ENCODE peak calls at places on chromosomes 13 and 19, in seven cellular contexts. H is fibroblast of lung, M is HepG2, F is tibial nerve, Z is GM06990, R is heart right ventricle, P is epithelial cell of proximal tubule. Q is an unnamed sample.

GRCh38 chr19:7533281-7533819 is 2.2 kb upstream of the PNPLA6 start:
- DNase-seq in H (peak; percentile 59), M (no peak), F (peak; percentile 42), Z (no peak), R (peak; percentile 83), P (no peak), Q (peak; percentile 68)

GRCh38 chr13:83297591-83298305 is 584.5 kb downstream of the SLITRK1 start:
- DNase-seq in H (peak; percentile 11), M (no peak), F (no peak), Z (no peak), R (no peak), P (peak; percentile 22), Q (no peak)

GRCh38 chr13:108315955-108316354 is 46.4 kb downstream of the TNFSF13B start:
- DNase-seq in H (no peak), M (no peak), F (no peak), Z (no peak), R (no peak), P (no peak), Q (no peak)

GRCh38 chr19:5321851-5322681 is 18.5 kb downstream of the PTPRS start:
- DNase-seq in H (no peak), M (no peak), F (no peak), Z (peak; percentile 92), R (no peak), P (no peak), Q (no peak)

GRCh38 chr13:50198508-50198907 is 183.3 kb downstream of the KCNRG start:
- DNase-seq in H (peak; percentile 88), M (no peak), F (peak; percentile 19), Z (no peak), R (no peak), P (no peak), Q (peak; percentile 93)

GRCh38 chr13:45472171-45472705 is 7.5 kb downstream of the COG3 start:
- DNase-seq in H (peak; percentile 50), M (no peak), F (no peak), Z (no peak), R (no peak), P (no peak), Q (no peak)

GRCh38 chr13:91031508-91031907 is 316.0 kb upstream of the MIR17HG start:
- DNase-seq in H (no peak), M (no peak), F (no peak), Z (no peak), R (no peak), P (no peak), Q (no peak)

GRCh38 chr13:34162545-34162936 is 344.6 kb downstream of the RFC3 start:
- DNase-seq in H (peak; percentile 36), M (no peak), F (no peak), Z (no peak), R (no peak), P (no peak), Q (no peak)

GRCh38 chr13:62246581-62246980 is 830.9 kb upstream of the PCDH20 start:
- DNase-seq in H (peak; percentile 15), M (no peak), F (no peak), Z (no peak), R (no peak), P (no peak), Q (no peak)

GRCh38 chr19:54451997-54452396 is 3.0 kb downstream of the LENG8 start:
- DNase-seq in H (no peak), M (no peak), F (no peak), Z (no peak), R (no peak), P (no peak), Q (no peak)

GRCh38 chr13:40355126-40355719 is 311.2 kb downstream of the FOXO1 start:
- DNase-seq in H (no peak), M (no peak), F (no peak), Z (no peak), R (no peak), P (no peak), Q (no peak)

GRCh38 chr13:20553309-20553708 is 13.6 kb upstream of the IFT88 start:
- DNase-seq in H (peak; percentile 29), M (peak; percentile 83), F (no peak), Z (no peak), R (no peak), P (no peak), Q (no peak)

GRCh38 chr13:87810391-87810801 is 139.2 kb downstream of the SLITRK5 start:
- DNase-seq in H (no peak), M (peak; percentile 18), F (no peak), Z (no peak), R (no peak), P (no peak), Q (no peak)

GRCh38 chr19:50969413-50969760 is at the start of gene KLK6:
- DNase-seq in H (no peak), M (peak; percentile 18), F (no peak), Z (no peak), R (no peak), P (no peak), Q (no peak)

GRCh38 chr13:27168086-27168485 is 3.5 kb downstream of the USP12 start:
- DNase-seq in H (no peak), M (no peak), F (no peak), Z (no peak), R (no peak), P (no peak), Q (no peak)

GRCh38 chr19:9945319-9945966 is 9.1 kb upstream of the OLFM2 start:
- DNase-seq in H (peak; percentile 99), M (peak; percentile 10), F (peak; percentile 91), Z (no peak), R (peak; percentile 86), P (peak; percentile 47), Q (peak; percentile 98)

GRCh38 chr19:13920524-13920923 is 14.5 kb downstream of the CC2D1A start:
- DNase-seq in H (no peak), M (no peak), F (no peak), Z (no peak), R (no peak), P (no peak), Q (no peak)

GRCh38 chr19:14048439-14049153 is 13.3 kb downstream of the PALM3 start:
- DNase-seq in H (no peak), M (peak; percentile 23), F (peak; percentile 53), Z (no peak), R (peak; percentile 67), P (no peak), Q (peak; percentile 27)

GRCh38 chr19:3814648-3815047 is 28.5 kb upstream of the MATK start:
- DNase-seq in H (no peak), M (no peak), F (no peak), Z (no peak), R (no peak), P (no peak), Q (no peak)

GRCh38 chr19:48511800-48512503 is at the start of gene LMTK3:
- DNase-seq in H (peak; percentile 22), M (no peak), F (no peak), Z (peak; percentile 45), R (no peak), P (no peak), Q (peak; percentile 42)

GRCh38 chr19:51089786-51090185 is 7.1 kb upstream of the KLK14 start:
- DNase-seq in H (no peak), M (no peak), F (no peak), Z (no peak), R (no peak), P (no peak), Q (no peak)

GRCh38 chr13:79245937-79246574 is 160.0 kb downstream of the RBM26 start:
- DNase-seq in H (no peak), M (no peak), F (no peak), Z (no peak), R (no peak), P (no peak), Q (no peak)

GRCh38 chr19:1847684-1848398 is 442 bp downstream of the REXO1 start:
- DNase-seq in H (peak; percentile 37), M (peak; percentile 75), F (no peak), Z (no peak), R (no peak), P (no peak), Q (peak; percentile 57)

GRCh38 chr13:67228909-67229308 is 1.2 kb downstream of the PCDH9 start:
- DNase-seq in H (peak; percentile 32), M (no peak), F (no peak), Z (no peak), R (no peak), P (no peak), Q (peak; percentile 33)

DNA sequence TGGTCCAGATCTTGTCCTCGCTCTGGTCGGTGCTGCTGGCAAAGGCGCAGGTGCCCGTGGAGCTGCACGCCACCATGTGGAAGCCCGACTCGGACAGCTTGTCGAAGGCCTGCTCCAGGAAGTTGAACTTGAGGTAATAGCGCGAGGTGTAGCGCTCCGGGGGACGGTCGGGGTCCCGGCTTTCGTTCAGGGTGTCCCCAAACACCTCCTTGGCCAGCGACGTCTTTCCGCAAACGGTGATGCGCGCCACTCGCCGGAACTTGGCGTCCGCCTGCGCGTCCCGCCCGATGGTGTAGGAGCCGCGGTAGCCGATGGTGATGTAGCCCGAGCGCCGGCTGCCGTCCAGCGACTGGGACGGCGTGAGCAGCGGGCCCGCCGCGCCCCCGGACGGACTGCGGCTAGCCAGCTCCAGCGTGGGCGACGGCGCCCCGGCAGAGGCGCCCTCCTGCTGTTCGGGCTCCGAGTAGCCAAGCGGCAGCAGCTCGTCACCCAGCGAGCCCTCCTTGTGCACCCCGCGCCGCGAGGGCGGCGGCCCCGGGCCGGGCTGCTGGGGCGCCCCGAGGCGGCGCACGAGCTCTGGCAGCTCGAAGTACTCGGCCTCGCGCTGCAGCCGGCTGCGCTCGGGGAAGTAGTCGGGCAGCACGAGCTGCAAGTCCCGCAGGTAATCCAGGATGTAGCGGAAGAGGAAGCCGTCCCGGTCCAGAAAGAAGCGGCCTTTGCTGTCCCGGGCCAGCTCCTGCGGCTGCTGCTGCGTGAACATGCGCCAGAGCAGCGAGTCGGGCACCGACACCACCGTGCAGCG is 801 bp downstream of the KCTD12 start:
- DNase-seq in H (peak; percentile 86), M (no peak), F (peak; percentile 63), Z (peak; percentile 86), R (peak; percentile 71), P (no peak), Q (peak; percentile 84)
- TF ChIP-seq CTCF in H (peak; percentile 8), M (no peak), F (peak; percentile 57), Z (peak; percentile 59), R (peak; percentile 36), P (peak; percentile 54), Q (peak; percentile 57)

GRCh38 chr19:42370068-42370520 is 20.0 kb downstream of the CNFN start:
- DNase-seq in H (no peak), M (no peak), F (no peak), Z (no peak), R (no peak), P (no peak), Q (no peak)
- H3K4me3 ChIP-seq in H (no peak overlapping the region), M (no peak overlapping the region), F (no peak overlapping the region), Z (no peak overlapping the region), R (no peak overlapping the region), P (no peak overlapping the region), Q (no peak overlapping the region)

GRCh38 chr19:18919086-18919894 is at the start of the genes COPE and DDX49:
- DNase-seq in H (peak; percentile 100), M (peak; percentile 100), F (peak; percentile 99), Z (peak; percentile 99), R (peak; percentile 95), P (peak; percentile 98), Q (peak; percentile 100)
- TF ChIP-seq CTCF in H (no peak), M (no peak), F (no peak), Z (no peak), R (peak; percentile 7), P (no peak), Q (no peak)

DNA sequence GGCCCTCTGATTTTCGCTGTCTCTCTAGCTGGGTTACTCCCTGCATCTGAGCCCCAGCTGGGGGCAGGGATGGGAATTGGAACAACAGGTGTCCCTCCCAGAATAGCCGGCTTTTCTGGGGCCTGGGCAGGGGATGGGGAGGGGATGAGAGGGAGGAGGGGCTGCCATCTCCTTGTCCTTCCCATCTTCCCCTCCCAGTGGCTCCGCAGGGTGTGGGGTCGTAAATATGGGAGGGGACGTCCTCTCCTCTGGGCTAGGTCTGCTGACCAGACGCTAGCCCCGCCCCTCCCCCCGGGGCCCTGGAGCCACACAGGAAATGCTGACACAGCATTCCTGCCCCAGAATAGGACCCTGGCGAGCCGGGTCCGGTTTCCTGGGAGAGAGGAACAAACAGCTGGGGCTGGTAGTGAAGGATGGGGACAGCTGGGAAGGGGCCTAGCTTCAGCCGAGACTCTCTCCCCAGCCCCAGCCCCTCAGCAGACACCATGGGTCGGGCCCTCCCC is 1.1 kb downstream of the RYR1 start:
- DNase-seq in H (no peak), M (no peak), F (peak; percentile 22), Z (no peak), R (peak; percentile 39), P (no peak), Q (no peak)
- H3K4me3 ChIP-seq in H (no peak overlapping the region), M (no peak overlapping the region), F (no peak overlapping the region), Z (no peak overlapping the region), R (no peak overlapping the region), P (no peak overlapping the region), Q (no peak overlapping the region)